ENCODE peak calls at places on chromosome 2, in four cellular contexts. One of them, this sample, is unnamed.

GRCh38 chr2:138421315-138421970 is 80.1 kb upstream of the SPOPL start:
- DNase-seq in H1: no peak
- DNase-seq in A549: peak; percentile 43
- DNase-seq in K562: no peak
- DNase-seq in this sample: peak; percentile 45

GRCh38 chr2:185628985-185629384 is 109.6 kb upstream of the FSIP2 start:
- DNase-seq in A549: peak; percentile 24
- DNase-seq in H1: peak; percentile 54
- DNase-seq in K562: peak; percentile 5
- DNase-seq in this sample: peak; percentile 6

GRCh38 chr2:231611273-231612198 is 18.9 kb downstream of the TEX44 start:
- DNase-seq in K562: peak; percentile 71
- DNase-seq in H1: no peak
- DNase-seq in A549: peak; percentile 80
- DNase-seq in this sample: peak; percentile 55

GRCh38 chr2:42801388-42801787 is 9.0 kb upstream of the HAAO start:
- DNase-seq in K562: no peak
- DNase-seq in A549: no peak
- DNase-seq in H1: no peak
- DNase-seq in this sample: no peak

GRCh38 chr2:18387479-18388206 is 172.8 kb downstream of the RDH14 start:
- DNase-seq in K562: peak; percentile 75
- DNase-seq in H1: peak; percentile 61
- DNase-seq in A549: peak; percentile 82
- DNase-seq in this sample: peak; percentile 74

GRCh38 chr2:137706786-137707613 is 257.3 kb upstream of the HNMT start:
- DNase-seq in A549: no peak
- DNase-seq in H1: no peak
- DNase-seq in K562: no peak
- DNase-seq in this sample: no peak

GRCh38 chr2:151640087-151640486 is 94.2 kb downstream of the NEB start:
- DNase-seq in H1: no peak
- DNase-seq in K562: no peak
- DNase-seq in A549: no peak
- DNase-seq in this sample: no peak

GRCh38 chr2:157480182-157480961 is 36.5 kb upstream of the CYTIP start:
- DNase-seq in H1: no peak
- DNase-seq in A549: no peak
- DNase-seq in K562: no peak
- DNase-seq in this sample: no peak

GRCh38 chr2:27518113-27518781 is 21.6 kb downstream of the GCKR start:
- DNase-seq in A549: no peak
- DNase-seq in H1: no peak
- DNase-seq in K562: no peak
- DNase-seq in this sample: no peak

GRCh38 chr2:121279476-121279875 is 5.5 kb downstream of the TFCP2L1 start:
- DNase-seq in K562: no peak
- DNase-seq in A549: no peak
- DNase-seq in H1: no peak
- DNase-seq in this sample: no peak

GRCh38 chr2:170166735-170167134 is 11.2 kb upstream of the MYO3B start:
- DNase-seq in K562: no peak
- DNase-seq in H1: no peak
- DNase-seq in A549: no peak
- DNase-seq in this sample: no peak

GRCh38 chr2:100761365-100761764 is 58.6 kb upstream of the NPAS2 start:
- DNase-seq in H1: no peak
- DNase-seq in A549: no peak
- DNase-seq in K562: no peak
- DNase-seq in this sample: no peak

GRCh38 chr2:221999702-222000101 is 299.1 kb downstream of the PAX3 start:
- DNase-seq in H1: no peak
- DNase-seq in K562: no peak
- DNase-seq in A549: no peak
- DNase-seq in this sample: no peak

GRCh38 chr2:180660881-180661280 is 319.5 kb upstream of the UBE2E3 start:
- DNase-seq in H1: no peak
- DNase-seq in A549: no peak
- DNase-seq in K562: no peak
- DNase-seq in this sample: no peak

GRCh38 chr2:54648256-54648655 is 75.2 kb upstream of the EML6 start:
- DNase-seq in K562: no peak
- DNase-seq in H1: no peak
- DNase-seq in A549: no peak
- DNase-seq in this sample: no peak

GRCh38 chr2:212119591-212119990 is 419.0 kb downstream of the ERBB4 start:
- DNase-seq in K562: no peak
- DNase-seq in H1: no peak
- DNase-seq in A549: no peak
- DNase-seq in this sample: no peak

GRCh38 chr2:174028935-174029334 is 63.8 kb upstream of the SP3 start:
- DNase-seq in K562: no peak
- DNase-seq in H1: no peak
- DNase-seq in A549: no peak
- DNase-seq in this sample: no peak

GRCh38 chr2:74843371-74844298 is 9.7 kb downstream of the HK2 start:
- DNase-seq in H1: no peak
- DNase-seq in A549: no peak
- DNase-seq in K562: no peak
- DNase-seq in this sample: peak; percentile 70

GRCh38 chr2:156657809-156658208 is 221.6 kb downstream of the GPD2 start:
- DNase-seq in A549: no peak
- DNase-seq in H1: no peak
- DNase-seq in K562: no peak
- DNase-seq in this sample: no peak

GRCh38 chr2:61770298-61770697 is 83.6 kb downstream of the FAM161A start:
- DNase-seq in H1: no peak
- DNase-seq in K562: no peak
- DNase-seq in A549: peak; percentile 63
- DNase-seq in this sample: no peak

GRCh38 chr2:98445167-98445522 is 487 bp downstream of the INPP4A start:
- DNase-seq in K562: no peak
- DNase-seq in A549: no peak
- DNase-seq in H1: no peak
- DNase-seq in this sample: peak; percentile 39

GRCh38 chr2:98505311-98505808 is 60.7 kb downstream of the INPP4A start:
- DNase-seq in K562: no peak
- DNase-seq in A549: no peak
- DNase-seq in H1: no peak
- DNase-seq in this sample: peak; percentile 34

GRCh38 chr2:11764359-11764758 is 17.9 kb downstream of the LPIN1 start:
- DNase-seq in A549: no peak
- DNase-seq in H1: no peak
- DNase-seq in K562: peak; percentile 27
- DNase-seq in this sample: no peak

GRCh38 chr2:44267269-44268258 is 7.7 kb upstream of the SLC3A1 start:
- DNase-seq in K562: no peak
- DNase-seq in H1: no peak
- DNase-seq in A549: no peak
- DNase-seq in this sample: no peak

GRCh38 chr2:152088006-152088405 is 10.8 kb downstream of the CACNB4 start:
- DNase-seq in K562: no peak
- DNase-seq in A549: no peak
- DNase-seq in H1: no peak
- DNase-seq in this sample: no peak

GRCh38 chr2:60796573-60797509 is 40.8 kb downstream of the PAPOLG start:
- DNase-seq in K562: peak; percentile 16
- DNase-seq in A549: no peak
- DNase-seq in H1: no peak
- DNase-seq in this sample: peak; percentile 80

GRCh38 chr2:18432999-18433398 is 127.5 kb downstream of the RDH14 start:
- DNase-seq in K562: no peak
- DNase-seq in H1: no peak
- DNase-seq in A549: no peak
- DNase-seq in this sample: no peak

GRCh38 chr2:218075975-218076811 is 7.1 kb downstream of the RUFY4 start:
- DNase-seq in H1: no peak
- DNase-seq in K562: no peak
- DNase-seq in A549: no peak
- DNase-seq in this sample: no peak

GRCh38 chr2:162123806-162124758 is 28.0 kb downstream of the GCG start:
- DNase-seq in K562: peak; percentile 67
- DNase-seq in H1: no peak
- DNase-seq in A549: peak; percentile 51
- DNase-seq in this sample: peak; percentile 70

GRCh38 chr2:202032841-202033316 is 776 bp upstream of the FZD7 start:
- DNase-seq in H1: no peak
- DNase-seq in K562: peak; percentile 37
- DNase-seq in A549: peak; percentile 40
- DNase-seq in this sample: peak; percentile 16

GRCh38 chr2:106053581-106053980 is 140.5 kb downstream of the UXS1 start:
- DNase-seq in A549: no peak
- DNase-seq in K562: no peak
- DNase-seq in H1: no peak
- DNase-seq in this sample: no peak

GRCh38 chr2:179340678-179341077 is 76.0 kb upstream of the SESTD1 start:
- DNase-seq in H1: no peak
- DNase-seq in A549: peak; percentile 26
- DNase-seq in K562: no peak
- DNase-seq in this sample: peak; percentile 47

GRCh38 chr2:241598487-241598886 is 38.5 kb downstream of the THAP4 start:
- DNase-seq in H1: no peak
- DNase-seq in K562: peak; percentile 21
- DNase-seq in A549: peak; percentile 35
- DNase-seq in this sample: no peak

GRCh38 chr2:134359367-134360081 is 105.7 kb downstream of the MGAT5 start:
- DNase-seq in H1: no peak
- DNase-seq in K562: no peak
- DNase-seq in A549: no peak
- DNase-seq in this sample: peak; percentile 73

GRCh38 chr2:82690757-82691411 is 1768.2 kb downstream of the SUCLG1 start:
- DNase-seq in A549: no peak
- DNase-seq in H1: no peak
- DNase-seq in K562: no peak
- DNase-seq in this sample: peak; percentile 93

GRCh38 chr2:164903214-164903613 is 52.1 kb downstream of the SLC38A11 start:
- DNase-seq in K562: no peak
- DNase-seq in H1: no peak
- DNase-seq in A549: no peak
- DNase-seq in this sample: peak; percentile 69

GRCh38 chr2:123913266-123913810 is 111.7 kb upstream of the CNTNAP5 start:
- DNase-seq in H1: no peak
- DNase-seq in K562: no peak
- DNase-seq in A549: no peak
- DNase-seq in this sample: no peak

GRCh38 chr2:123908522-123908921 is 116.6 kb upstream of the CNTNAP5 start:
- DNase-seq in A549: no peak
- DNase-seq in K562: no peak
- DNase-seq in H1: no peak
- DNase-seq in this sample: no peak
- H3K4me2 ChIP-seq in A549: no peak overlapping the region
- H3K4me2 ChIP-seq in K562: no peak overlapping the region
- H3K4me2 ChIP-seq in H1: no peak overlapping the region
- H3K4me2 ChIP-seq in this sample: no peak overlapping the region

GRCh38 chr2:127103243-127104165 is 3.5 kb downstream of the BIN1 start:
- DNase-seq in H1: no peak
- DNase-seq in K562: no peak
- DNase-seq in A549: no peak
- DNase-seq in this sample: no peak
- H3K27ac ChIP-seq in H1: no peak overlapping the region
- H3K27ac ChIP-seq in K562: no peak overlapping the region
- H3K27ac ChIP-seq in A549: peak overlapping the region; percentile 22
- H3K27ac ChIP-seq in this sample: no peak overlapping the region

GRCh38 chr2:239719791-239720410 is 305.2 kb downstream of the NDUFA10 start:
- DNase-seq in A549: no peak
- DNase-seq in H1: no peak
- DNase-seq in K562: no peak
- DNase-seq in this sample: no peak
- TF ChIP-seq JUN in A549: no peak
- TF ChIP-seq JUN in H1: no peak
- TF ChIP-seq JUN in K562: no peak
- TF ChIP-seq JUN in this sample: no peak

GRCh38 chr2:9230881-9231280 is 24.3 kb downstream of the ASAP2 start:
- DNase-seq in H1: no peak
- DNase-seq in A549: no peak
- DNase-seq in K562: no peak
- DNase-seq in this sample: no peak
- H3K4me2 ChIP-seq in H1: no peak overlapping the region
- H3K4me2 ChIP-seq in A549: no peak overlapping the region
- H3K4me2 ChIP-seq in K562: no peak overlapping the region
- H3K4me2 ChIP-seq in this sample: peak overlapping the region; percentile 23

GRCh38 chr2:38463752-38464151 is 86.7 kb upstream of the ATL2 start:
- DNase-seq in H1: no peak
- DNase-seq in K562: no peak
- DNase-seq in A549: no peak
- DNase-seq in this sample: no peak

GRCh38 chr2:38460313-38460712 is 83.2 kb upstream of the ATL2 start:
- DNase-seq in K562: no peak
- DNase-seq in A549: no peak
- DNase-seq in H1: no peak
- DNase-seq in this sample: no peak

GRCh38 chr2:38464971-38465788 is 88.1 kb upstream of the ATL2 start:
- DNase-seq in K562: no peak
- DNase-seq in A549: no peak
- DNase-seq in H1: no peak
- DNase-seq in this sample: no peak

GRCh38 chr2:38462121-38462634 is 85.1 kb upstream of the ATL2 start:
- DNase-seq in H1: no peak
- DNase-seq in K562: peak; percentile 70
- DNase-seq in A549: peak; percentile 63
- DNase-seq in this sample: peak; percentile 36

DNA sequence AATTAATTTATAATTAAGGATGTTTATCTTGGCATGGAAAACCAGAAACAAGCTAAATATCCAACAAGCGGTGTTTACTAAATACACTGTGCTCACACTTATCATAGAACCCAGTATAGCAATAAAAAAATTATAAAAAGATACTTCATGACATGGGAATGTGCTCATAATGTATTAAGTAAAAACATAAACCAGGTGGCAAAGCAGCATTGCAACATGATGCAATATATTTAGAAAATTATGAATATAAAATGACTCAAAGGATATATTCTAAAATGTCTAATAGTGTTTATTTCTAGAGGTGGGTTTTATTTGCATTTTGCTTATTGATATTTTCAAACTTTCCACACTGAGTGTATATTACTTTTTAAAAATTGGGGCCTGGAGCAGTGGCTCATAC is 84.4 kb upstream of the ATL2 start:
- DNase-seq in K562: no peak
- DNase-seq in H1: no peak
- DNase-seq in A549: no peak
- DNase-seq in this sample: no peak
- H3K27ac ChIP-seq in K562: no peak overlapping the region
- H3K27ac ChIP-seq in H1: no peak overlapping the region
- H3K27ac ChIP-seq in A549: no peak overlapping the region
- H3K27ac ChIP-seq in this sample: no peak overlapping the region

GRCh38 chr2:47056374-47056773 is 98.7 kb downstream of the STPG4 start:
- DNase-seq in H1: no peak
- DNase-seq in A549: no peak
- DNase-seq in K562: no peak
- DNase-seq in this sample: no peak
- TF ChIP-seq JUN in H1: no peak
- TF ChIP-seq JUN in A549: no peak
- TF ChIP-seq JUN in K562: no peak
- TF ChIP-seq JUN in this sample: no peak

This sample was measured in endothelial cell of umbilical vein.